ENCODE peak calls at places on chromosomes 7 and 10, in nine cellular contexts. One of them, this sample, is unnamed.

GRCh38 chr10:5071411-5072198 is 22.6 kb upstream of the AKR1C3 start:
- DNase-seq in dorsolateral prefrontal cortex: no peak
- DNase-seq in lower lobe of right lung: no peak
- DNase-seq in tibial nerve: peak
- DNase-seq in fibroblast of lung: peak
- DNase-seq in sigmoid colon: peak
- DNase-seq in astrocyte: peak
- DNase-seq in fibroblast of pulmonary artery: peak
- DNase-seq in coronary artery: peak
- DNase-seq in this sample: peak

GRCh38 chr7:22617166-22617565 is 109.8 kb upstream of the IL6 start:
- DNase-seq in tibial nerve: no peak
- DNase-seq in fibroblast of lung: no peak
- DNase-seq in lower lobe of right lung: no peak
- DNase-seq in fibroblast of pulmonary artery: no peak
- DNase-seq in astrocyte: no peak
- DNase-seq in sigmoid colon: no peak
- DNase-seq in dorsolateral prefrontal cortex: no peak
- DNase-seq in coronary artery: no peak
- DNase-seq in this sample: peak

GRCh38 chr7:17495655-17496396 is 197.4 kb downstream of the AHR start:
- DNase-seq in lower lobe of right lung: no peak
- DNase-seq in fibroblast of pulmonary artery: no peak
- DNase-seq in dorsolateral prefrontal cortex: no peak
- DNase-seq in tibial nerve: no peak
- DNase-seq in coronary artery: no peak
- DNase-seq in fibroblast of lung: no peak
- DNase-seq in astrocyte: no peak
- DNase-seq in sigmoid colon: no peak
- DNase-seq in this sample: no peak

GRCh38 chr10:75632750-75633462 is 201.5 kb downstream of the LRMDA start:
- DNase-seq in fibroblast of pulmonary artery: no peak
- DNase-seq in dorsolateral prefrontal cortex: no peak
- DNase-seq in astrocyte: no peak
- DNase-seq in fibroblast of lung: peak
- DNase-seq in tibial nerve: no peak
- DNase-seq in sigmoid colon: no peak
- DNase-seq in lower lobe of right lung: no peak
- DNase-seq in coronary artery: no peak
- DNase-seq in this sample: peak

GRCh38 chr7:37481722-37482288 is 33.1 kb upstream of the ELMO1 start:
- DNase-seq in fibroblast of lung: no peak
- DNase-seq in dorsolateral prefrontal cortex: no peak
- DNase-seq in coronary artery: no peak
- DNase-seq in fibroblast of pulmonary artery: no peak
- DNase-seq in sigmoid colon: no peak
- DNase-seq in astrocyte: no peak
- DNase-seq in tibial nerve: no peak
- DNase-seq in lower lobe of right lung: no peak
- DNase-seq in this sample: no peak

GRCh38 chr7:83415840-83416239 is 233.1 kb downstream of the SEMA3E start:
- DNase-seq in sigmoid colon: no peak
- DNase-seq in lower lobe of right lung: no peak
- DNase-seq in coronary artery: no peak
- DNase-seq in fibroblast of lung: no peak
- DNase-seq in tibial nerve: no peak
- DNase-seq in dorsolateral prefrontal cortex: no peak
- DNase-seq in astrocyte: peak
- DNase-seq in fibroblast of pulmonary artery: no peak
- DNase-seq in this sample: no peak

GRCh38 chr10:8790390-8790789 is 735.9 kb downstream of the GATA3 start:
- DNase-seq in coronary artery: no peak
- DNase-seq in fibroblast of pulmonary artery: no peak
- DNase-seq in fibroblast of lung: no peak
- DNase-seq in tibial nerve: no peak
- DNase-seq in sigmoid colon: no peak
- DNase-seq in astrocyte: no peak
- DNase-seq in lower lobe of right lung: no peak
- DNase-seq in dorsolateral prefrontal cortex: no peak
- DNase-seq in this sample: no peak

GRCh38 chr10:88642991-88643390 is 21.3 kb upstream of the LIPF start:
- DNase-seq in coronary artery: no peak
- DNase-seq in fibroblast of pulmonary artery: peak
- DNase-seq in lower lobe of right lung: no peak
- DNase-seq in tibial nerve: no peak
- DNase-seq in sigmoid colon: no peak
- DNase-seq in astrocyte: peak
- DNase-seq in dorsolateral prefrontal cortex: no peak
- DNase-seq in fibroblast of lung: peak
- DNase-seq in this sample: peak

GRCh38 chr10:51176976-51177690 is 102.8 kb downstream of the PRKG1 start:
- DNase-seq in dorsolateral prefrontal cortex: no peak
- DNase-seq in tibial nerve: no peak
- DNase-seq in fibroblast of pulmonary artery: peak
- DNase-seq in coronary artery: no peak
- DNase-seq in astrocyte: peak
- DNase-seq in lower lobe of right lung: no peak
- DNase-seq in sigmoid colon: no peak
- DNase-seq in fibroblast of lung: peak
- DNase-seq in this sample: peak

GRCh38 chr7:43764807-43765491 is 6.5 kb downstream of the BLVRA start:
- DNase-seq in coronary artery: no peak
- DNase-seq in lower lobe of right lung: no peak
- DNase-seq in fibroblast of lung: peak
- DNase-seq in sigmoid colon: no peak
- DNase-seq in fibroblast of pulmonary artery: peak
- DNase-seq in tibial nerve: no peak
- DNase-seq in astrocyte: peak
- DNase-seq in dorsolateral prefrontal cortex: no peak
- DNase-seq in this sample: no peak

GRCh38 chr10:118595598-118596425 is at the start of gene PRLHR:
- DNase-seq in fibroblast of pulmonary artery: peak
- DNase-seq in dorsolateral prefrontal cortex: no peak
- DNase-seq in tibial nerve: no peak
- DNase-seq in astrocyte: peak
- DNase-seq in lower lobe of right lung: no peak
- DNase-seq in coronary artery: no peak
- DNase-seq in sigmoid colon: no peak
- DNase-seq in fibroblast of lung: peak
- DNase-seq in this sample: no peak

GRCh38 chr10:22927661-22928403 is at the start of gene ARMC3:
- DNase-seq in lower lobe of right lung: peak
- DNase-seq in coronary artery: peak
- DNase-seq in fibroblast of lung: peak
- DNase-seq in dorsolateral prefrontal cortex: peak
- DNase-seq in fibroblast of pulmonary artery: peak
- DNase-seq in sigmoid colon: peak
- DNase-seq in astrocyte: peak
- DNase-seq in tibial nerve: no peak
- DNase-seq in this sample: peak

GRCh38 chr7:11831727-11832495 is at the start of gene THSD7A:
- DNase-seq in astrocyte: peak
- DNase-seq in sigmoid colon: peak
- DNase-seq in dorsolateral prefrontal cortex: no peak
- DNase-seq in fibroblast of pulmonary artery: peak
- DNase-seq in fibroblast of lung: peak
- DNase-seq in lower lobe of right lung: peak
- DNase-seq in coronary artery: no peak
- DNase-seq in tibial nerve: no peak
- DNase-seq in this sample: peak

GRCh38 chr7:127816354-127817190 is 164.6 kb downstream of the SND1 start:
- DNase-seq in lower lobe of right lung: no peak
- DNase-seq in fibroblast of lung: no peak
- DNase-seq in fibroblast of pulmonary artery: no peak
- DNase-seq in astrocyte: no peak
- DNase-seq in coronary artery: no peak
- DNase-seq in tibial nerve: no peak
- DNase-seq in dorsolateral prefrontal cortex: no peak
- DNase-seq in sigmoid colon: no peak
- DNase-seq in this sample: no peak

GRCh38 chr7:4616116-4616515 is 66.0 kb upstream of the FOXK1 start:
- DNase-seq in coronary artery: no peak
- DNase-seq in fibroblast of pulmonary artery: no peak
- DNase-seq in tibial nerve: no peak
- DNase-seq in fibroblast of lung: no peak
- DNase-seq in astrocyte: no peak
- DNase-seq in dorsolateral prefrontal cortex: no peak
- DNase-seq in sigmoid colon: no peak
- DNase-seq in lower lobe of right lung: no peak
- DNase-seq in this sample: no peak

GRCh38 chr10:51806079-51806835 is 106.9 kb upstream of the CSTF2T start:
- DNase-seq in lower lobe of right lung: no peak
- DNase-seq in tibial nerve: no peak
- DNase-seq in dorsolateral prefrontal cortex: no peak
- DNase-seq in sigmoid colon: no peak
- DNase-seq in fibroblast of lung: peak
- DNase-seq in fibroblast of pulmonary artery: no peak
- DNase-seq in astrocyte: no peak
- DNase-seq in coronary artery: no peak
- DNase-seq in this sample: no peak

GRCh38 chr7:34307540-34307939 is 350.5 kb upstream of the NPSR1 start:
- DNase-seq in coronary artery: no peak
- DNase-seq in astrocyte: no peak
- DNase-seq in tibial nerve: no peak
- DNase-seq in dorsolateral prefrontal cortex: no peak
- DNase-seq in fibroblast of pulmonary artery: no peak
- DNase-seq in sigmoid colon: no peak
- DNase-seq in lower lobe of right lung: no peak
- DNase-seq in fibroblast of lung: no peak
- DNase-seq in this sample: no peak

GRCh38 chr7:157431951-157432540 is 95.2 kb downstream of the DNAJB6 start:
- DNase-seq in tibial nerve: no peak
- DNase-seq in sigmoid colon: peak
- DNase-seq in astrocyte: no peak
- DNase-seq in fibroblast of pulmonary artery: no peak
- DNase-seq in dorsolateral prefrontal cortex: no peak
- DNase-seq in coronary artery: no peak
- DNase-seq in fibroblast of lung: no peak
- DNase-seq in lower lobe of right lung: peak
- DNase-seq in this sample: no peak

GRCh38 chr10:42952358-42952757 is 124.5 kb upstream of the RET start:
- DNase-seq in dorsolateral prefrontal cortex: peak
- DNase-seq in tibial nerve: no peak
- DNase-seq in fibroblast of lung: no peak
- DNase-seq in fibroblast of pulmonary artery: no peak
- DNase-seq in coronary artery: peak
- DNase-seq in lower lobe of right lung: peak
- DNase-seq in sigmoid colon: peak
- DNase-seq in astrocyte: no peak
- DNase-seq in this sample: peak

DNA sequence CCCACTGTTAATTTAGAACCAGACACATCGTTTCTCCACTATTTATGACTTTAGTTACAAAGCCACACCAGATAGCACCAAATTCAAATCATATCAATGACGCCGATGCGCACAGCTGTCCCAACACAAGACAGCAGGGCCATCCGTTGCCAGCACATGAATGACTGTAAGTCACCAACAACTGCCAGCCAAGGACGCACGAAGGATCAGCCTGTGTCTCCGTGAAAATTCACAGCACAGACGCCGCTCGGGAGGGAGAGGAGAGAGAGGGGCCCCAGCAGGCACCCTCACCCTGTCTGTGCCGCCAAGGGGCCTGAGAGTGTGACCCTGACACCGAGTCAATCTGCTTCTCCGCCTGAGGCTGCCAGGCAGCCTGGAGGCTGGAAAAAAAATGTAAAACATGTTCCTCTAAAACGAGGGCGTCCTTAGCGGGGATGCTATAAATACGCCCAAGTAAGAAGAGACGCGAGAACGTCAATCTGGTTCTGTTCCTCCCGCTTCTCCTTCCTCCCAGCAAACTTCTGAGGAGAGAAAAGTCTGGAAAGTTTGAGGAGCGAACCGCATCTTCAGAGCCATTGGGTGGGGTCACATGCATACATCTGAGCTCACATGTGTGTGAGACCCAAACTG is 111.2 kb downstream of the PTPRN2 start:
- DNase-seq in tibial nerve: no peak
- DNase-seq in dorsolateral prefrontal cortex: no peak
- DNase-seq in fibroblast of pulmonary artery: no peak
- DNase-seq in fibroblast of lung: no peak
- DNase-seq in coronary artery: no peak
- DNase-seq in astrocyte: no peak
- DNase-seq in sigmoid colon: no peak
- DNase-seq in lower lobe of right lung: no peak
- DNase-seq in this sample: no peak
- H3K4me3 ChIP-seq in tibial nerve: no peak
- H3K4me3 ChIP-seq in dorsolateral prefrontal cortex: no peak
- H3K4me3 ChIP-seq in fibroblast of pulmonary artery: no peak
- H3K4me3 ChIP-seq in fibroblast of lung: no peak
- H3K4me3 ChIP-seq in coronary artery: no peak
- H3K4me3 ChIP-seq in astrocyte: no peak
- H3K4me3 ChIP-seq in sigmoid colon: no peak
- H3K4me3 ChIP-seq in lower lobe of right lung: no peak
- H3K4me3 ChIP-seq in this sample: no peak

GRCh38 chr10:49218480-49218879 is 30.3 kb upstream of the TMEM273 start:
- DNase-seq in tibial nerve: no peak
- DNase-seq in dorsolateral prefrontal cortex: no peak
- DNase-seq in fibroblast of lung: no peak
- DNase-seq in astrocyte: no peak
- DNase-seq in sigmoid colon: no peak
- DNase-seq in lower lobe of right lung: no peak
- DNase-seq in coronary artery: no peak
- DNase-seq in fibroblast of pulmonary artery: no peak
- DNase-seq in this sample: no peak
- TF ChIP-seq CTCF in tibial nerve: no peak
- TF ChIP-seq CTCF in dorsolateral prefrontal cortex: no peak
- TF ChIP-seq CTCF in fibroblast of lung: no peak
- TF ChIP-seq CTCF in astrocyte: no peak
- TF ChIP-seq CTCF in sigmoid colon: no peak
- TF ChIP-seq CTCF in lower lobe of right lung: no peak
- TF ChIP-seq CTCF in coronary artery: no peak
- TF ChIP-seq CTCF in fibroblast of pulmonary artery: no peak
- TF ChIP-seq CTCF in this sample: no peak

GRCh38 chr7:2405601-2406345 is 2.4 kb downstream of the CHST12 start:
- DNase-seq in fibroblast of pulmonary artery: no peak
- DNase-seq in coronary artery: no peak
- DNase-seq in sigmoid colon: no peak
- DNase-seq in astrocyte: no peak
- DNase-seq in dorsolateral prefrontal cortex: no peak
- DNase-seq in lower lobe of right lung: no peak
- DNase-seq in tibial nerve: no peak
- DNase-seq in fibroblast of lung: no peak
- DNase-seq in this sample: peak
- H3K4me3 ChIP-seq in fibroblast of pulmonary artery: no peak
- H3K4me3 ChIP-seq in coronary artery: peak
- H3K4me3 ChIP-seq in sigmoid colon: no peak
- H3K4me3 ChIP-seq in astrocyte: no peak
- H3K4me3 ChIP-seq in dorsolateral prefrontal cortex: peak
- H3K4me3 ChIP-seq in lower lobe of right lung: peak
- H3K4me3 ChIP-seq in tibial nerve: peak
- H3K4me3 ChIP-seq in fibroblast of lung: no peak
- H3K4me3 ChIP-seq in this sample: peak

DNA sequence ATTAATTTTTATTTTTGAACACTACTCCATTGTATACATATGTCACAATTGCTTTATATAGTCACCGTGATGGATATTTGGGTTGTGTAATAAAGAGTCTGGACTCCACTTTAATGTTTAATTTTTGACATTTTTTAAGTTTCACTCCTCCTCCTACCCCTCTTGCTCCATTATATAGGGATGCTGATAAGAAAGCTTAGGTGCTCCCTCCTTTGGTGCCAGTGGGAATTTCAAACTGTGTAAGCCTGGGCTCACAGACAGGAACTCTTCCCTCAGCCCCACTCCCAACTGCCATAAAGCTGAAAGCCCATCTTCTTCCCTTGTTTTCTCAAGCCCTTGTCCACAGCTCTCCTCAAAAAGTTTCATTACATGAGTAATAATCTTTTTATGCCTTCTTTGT is 47.6 kb downstream of the TWIST1 start:
- DNase-seq in fibroblast of pulmonary artery: peak
- DNase-seq in dorsolateral prefrontal cortex: no peak
- DNase-seq in lower lobe of right lung: no peak
- DNase-seq in astrocyte: no peak
- DNase-seq in tibial nerve: no peak
- DNase-seq in coronary artery: no peak
- DNase-seq in sigmoid colon: no peak
- DNase-seq in fibroblast of lung: peak
- DNase-seq in this sample: no peak
- TF ChIP-seq CTCF in fibroblast of pulmonary artery: no peak
- TF ChIP-seq CTCF in dorsolateral prefrontal cortex: no peak
- TF ChIP-seq CTCF in lower lobe of right lung: no peak
- TF ChIP-seq CTCF in astrocyte: no peak
- TF ChIP-seq CTCF in tibial nerve: no peak
- TF ChIP-seq CTCF in coronary artery: no peak
- TF ChIP-seq CTCF in sigmoid colon: no peak
- TF ChIP-seq CTCF in fibroblast of lung: peak
- TF ChIP-seq CTCF in this sample: no peak

This sample was measured in AG10803.